ENCODE peak calls at places on chromosomes 7 and 10, in ten cellular contexts. A, E, Q, W, G, J, D, L, U and S are unnamed samples. For H3K27me3, the result is how much of the 10 kb centered on the place peaks cover.

GRCh38 chr10:101047961-101048892 is 13.6 kb upstream of the KAZALD1 start:
- DNase-seq in L (no peak), U (no peak), G (peak), E (no peak), D (no peak), J (no peak), A (no peak), Q (no peak), W (no peak), S (no peak)

GRCh38 chr7:31702354-31702753 is 15.3 kb downstream of the PPP1R17 start:
- DNase-seq in L (no peak), D (no peak), U (no peak), W (no peak), A (no peak), Q (no peak), E (no peak), G (no peak), J (no peak), S (no peak)

GRCh38 chr7:159191236-159191635 is 46.6 kb upstream of the VIPR2 start:
- DNase-seq in D (no peak), A (no peak), L (no peak), Q (no peak), E (no peak), J (no peak), U (no peak), G (no peak), W (no peak), S (no peak)

GRCh38 chr10:123583639-123584418 is 82.3 kb upstream of the GPR26 start:
- DNase-seq in J (peak), G (peak), Q (no peak), W (peak), U (no peak), L (no peak), D (peak), A (peak), E (peak), S (peak)

GRCh38 chr7:33981221-33981620 is 75.9 kb downstream of the BMPER start:
- DNase-seq in W (no peak), E (no peak), L (no peak), D (no peak), G (no peak), A (no peak), J (no peak), U (no peak), Q (no peak), S (no peak)

GRCh38 chr7:130888017-130888371 is 154.0 kb upstream of the KLF14 start:
- DNase-seq in L (no peak), U (no peak), G (no peak), A (no peak), D (no peak), Q (no peak), E (no peak), W (no peak), J (no peak), S (no peak)

GRCh38 chr7:115911466-115911865 is 119.1 kb downstream of the TFEC start:
- DNase-seq in A (no peak), J (no peak), G (no peak), Q (no peak), E (no peak), U (no peak), L (no peak), W (no peak), D (no peak), S (no peak)

GRCh38 chr10:48522011-48522765 is 82.7 kb downstream of the ARHGAP22 start:
- DNase-seq in G (no peak), U (no peak), W (no peak), D (no peak), J (no peak), E (no peak), Q (no peak), A (no peak), L (no peak), S (no peak)

GRCh38 chr7:50667338-50667737 is 102.1 kb upstream of the DDC start:
- DNase-seq in A (peak), J (no peak), E (no peak), U (no peak), L (no peak), D (no peak), G (no peak), W (peak), Q (no peak), S (no peak)

GRCh38 chr7:158685727-158686126 is 18.9 kb downstream of the NCAPG2 start:
- DNase-seq in J (no peak), E (no peak), D (no peak), U (no peak), Q (no peak), L (no peak), A (no peak), G (no peak), W (no peak), S (no peak)

GRCh38 chr7:117086788-117087187 is 133.5 kb downstream of the ST7 start:
- DNase-seq in U (no peak), G (no peak), Q (no peak), J (no peak), W (no peak), D (no peak), L (no peak), E (no peak), A (no peak), S (no peak)

GRCh38 chr10:11472158-11472753 is 139.2 kb downstream of the USP6NL start:
- DNase-seq in L (no peak), G (peak), E (peak), J (no peak), A (peak), Q (peak), D (peak), W (peak), U (peak), S (no peak)

GRCh38 chr7:28984219-28984618 is 26.1 kb upstream of the TRIL start:
- DNase-seq in Q (no peak), E (no peak), U (no peak), D (no peak), A (no peak), G (no peak), L (no peak), J (no peak), W (peak), S (no peak)

GRCh38 chr7:142432386-142432785 is 174.5 kb upstream of the PRSS58 start:
- DNase-seq in E (no peak), A (no peak), L (no peak), Q (no peak), G (no peak), U (no peak), D (no peak), J (no peak), W (no peak), S (no peak)

GRCh38 chr7:137838706-137839315 is 8.0 kb downstream of the DGKI start:
- DNase-seq in J (no peak), U (no peak), E (no peak), G (no peak), L (no peak), Q (no peak), A (no peak), W (no peak), D (no peak), S (no peak)

GRCh38 chr7:20199015-20199737 is 18.0 kb downstream of the MACC1 start:
- DNase-seq in A (peak), J (peak), D (peak), G (peak), Q (peak), E (no peak), U (peak), W (peak), L (peak), S (peak)

GRCh38 chr7:4108951-4109350 is 573.1 kb upstream of the FOXK1 start:
- DNase-seq in U (no peak), L (no peak), Q (no peak), W (no peak), J (no peak), G (no peak), D (no peak), A (no peak), E (no peak), S (no peak)

GRCh38 chr10:62584216-62584615 is 210.0 kb downstream of the ZNF365 start:
- DNase-seq in A (no peak), D (no peak), U (no peak), J (no peak), L (peak), W (no peak), E (no peak), Q (peak), G (no peak), S (no peak)

GRCh38 chr10:89392974-89393373 is 551 bp downstream of the IFIT1 start:
- DNase-seq in L (peak), D (no peak), A (peak), Q (peak), U (peak), W (no peak), G (peak), J (no peak), E (no peak), S (no peak)

GRCh38 chr7:50782376-50783208 is at the start of gene GRB10:
- DNase-seq in Q (no peak), J (peak), L (no peak), U (no peak), E (peak), G (no peak), W (no peak), A (peak), D (peak), S (no peak)

GRCh38 chr10:30398788-30399187 is 35.2 kb upstream of the MAP3K8 start:
- DNase-seq in G (no peak), D (no peak), U (no peak), Q (no peak), E (no peak), W (no peak), L (no peak), A (no peak), J (no peak), S (no peak)

GRCh38 chr10:79195091-79195923 is 126.5 kb downstream of the ZMIZ1 start:
- DNase-seq in D (peak), W (peak), A (peak), U (peak), G (peak), Q (peak), J (peak), L (no peak), E (peak), S (peak)

GRCh38 chr7:13540429-13540828 is 449.0 kb downstream of the ETV1 start:
- DNase-seq in J (no peak), U (no peak), L (no peak), W (no peak), Q (peak), G (no peak), E (no peak), A (no peak), D (peak), S (no peak)
- TF ChIP-seq CTCF in J (no peak), U (no peak), L (no peak), W (no peak), Q (no peak), G (no peak), E (no peak), A (no peak), D (no peak), S (no peak)

GRCh38 chr7:76282344-76283253 is 19.9 kb upstream of the HSPB1 start:
- DNase-seq in L (no peak), A (peak), E (peak), U (no peak), D (no peak), Q (no peak), W (no peak), G (no peak), J (no peak), S (no peak)
- H3K4me3 ChIP-seq in L (peak), A (peak), E (no peak), U (no peak), D (peak), Q (peak), W (peak), G (peak), J (peak), S (no peak)

GRCh38 chr10:44356139-44357115 is 28.5 kb downstream of the CXCL12 start:
- DNase-seq in A (no peak), U (no peak), W (no peak), G (no peak), E (no peak), D (no peak), Q (no peak), J (no peak), L (no peak), S (no peak)

GRCh38 chr10:44353128-44353390 is 31.8 kb downstream of the CXCL12 start:
- DNase-seq in W (no peak), Q (no peak), E (no peak), J (peak), G (no peak), L (no peak), D (no peak), U (no peak), A (peak), S (no peak)

GRCh38 chr10:44357141-44357540 is 27.8 kb downstream of the CXCL12 start:
- DNase-seq in J (no peak), L (no peak), D (no peak), U (no peak), W (no peak), G (no peak), Q (no peak), A (no peak), E (no peak), S (no peak)

GRCh38 chr10:44353721-44354120 is 31.2 kb downstream of the CXCL12 start:
- DNase-seq in U (no peak), W (no peak), E (no peak), L (no peak), G (no peak), Q (no peak), A (no peak), D (no peak), J (peak), S (no peak)

DNA sequence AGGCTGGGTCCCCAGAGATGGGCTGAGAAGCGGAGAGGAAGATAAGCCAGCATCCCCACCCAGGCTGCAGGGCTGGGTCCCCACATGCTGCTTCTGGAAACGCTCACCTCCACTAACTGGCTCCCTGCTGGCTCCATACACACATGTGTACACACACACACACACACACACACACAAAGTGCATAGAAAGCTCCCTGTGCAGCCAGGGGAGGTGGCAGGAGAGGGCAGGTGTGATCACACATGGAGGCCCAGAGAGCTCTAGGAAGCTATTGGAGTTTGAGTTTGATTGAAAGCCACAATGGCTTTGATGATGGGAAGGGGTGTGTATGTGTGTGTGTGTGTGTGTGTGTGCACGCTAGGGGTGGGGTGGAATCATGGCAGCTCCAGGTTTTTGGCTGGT is 29.3 kb downstream of the CXCL12 start:
- DNase-seq in J (peak), E (no peak), Q (no peak), L (no peak), W (no peak), U (no peak), D (no peak), A (no peak), G (no peak), S (no peak)
- H3K27me3 ChIP-seq in J (under half), E (under half), Q (under half), L (under half), W (under half), U (under half), D (half or more), A (under half), G (under half), S (under half)

GRCh38 chr7:78020874-78021249 is 222.3 kb downstream of the PHTF2 start:
- DNase-seq in J (no peak), Q (no peak), G (no peak), U (no peak), L (no peak), E (no peak), W (no peak), A (no peak), D (no peak), S (no peak)

GRCh38 chr7:78019457-78020130 is 221.0 kb downstream of the PHTF2 start:
- DNase-seq in G (peak), J (peak), D (peak), E (peak), W (peak), L (no peak), Q (peak), A (peak), U (peak), S (peak)

GRCh38 chr7:78017621-78018100 is 219.1 kb downstream of the PHTF2 start:
- DNase-seq in A (no peak), W (no peak), D (no peak), Q (no peak), U (no peak), L (no peak), G (no peak), J (no peak), E (no peak), S (no peak)

GRCh38 chr7:78020131-78020873 is 221.7 kb downstream of the PHTF2 start:
- DNase-seq in G (peak), A (peak), W (peak), U (peak), E (peak), Q (peak), D (peak), J (peak), L (no peak), S (peak)

GRCh38 chr7:78018541-78019456 is 220.2 kb downstream of the PHTF2 start:
- DNase-seq in A (peak), G (peak), D (peak), E (peak), W (no peak), J (peak), L (no peak), U (no peak), Q (no peak), S (peak)
- TF ChIP-seq CTCF in A (no peak), G (peak), D (no peak), E (no peak), W (no peak), J (peak), L (peak), U (no peak), Q (peak), S (no peak)

GRCh38 chr10:132838346-132838970 is 52.5 kb upstream of the NKX6-2 start:
- DNase-seq in U (no peak), J (peak), E (no peak), A (no peak), W (no peak), D (no peak), Q (no peak), L (no peak), G (no peak), S (no peak)
- H3K4me3 ChIP-seq in U (no peak), J (no peak), E (no peak), A (no peak), W (no peak), D (no peak), Q (no peak), L (no peak), G (no peak), S (no peak)

DNA sequence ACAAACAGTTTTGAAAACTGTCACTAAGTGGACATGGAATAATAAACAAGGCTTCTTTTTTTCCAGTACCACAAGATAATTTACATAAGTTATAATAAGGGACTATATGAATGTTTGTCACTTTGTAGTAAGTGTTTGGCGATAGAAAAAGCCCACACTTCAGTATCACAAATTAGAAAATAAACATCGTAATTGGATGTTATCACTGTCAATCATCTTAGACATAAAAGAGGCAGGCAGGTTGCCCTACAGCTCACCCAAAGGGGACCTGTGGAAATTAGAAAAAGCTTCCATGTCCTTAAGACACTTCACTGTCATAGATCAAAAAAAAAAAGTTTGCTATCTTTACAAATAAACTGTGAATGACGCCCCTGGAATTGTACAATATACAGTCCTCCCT is 3.6 kb upstream of the NOC3L start:
- DNase-seq in D (no peak), U (no peak), L (no peak), W (no peak), J (no peak), Q (no peak), E (no peak), G (no peak), A (no peak), S (no peak)
- H3K27me3 ChIP-seq in D (under half), U (under half), L (under half), W (under half), J (under half), Q (under half), E (under half), G (under half), A (under half), S (under half)

GRCh38 chr7:93861325-93861949 is 29.1 kb downstream of the TFPI2 start:
- DNase-seq in A (no peak), L (no peak), J (no peak), D (peak), W (no peak), E (no peak), G (no peak), Q (no peak), U (no peak), S (no peak)
- TF ChIP-seq CTCF in A (no peak), L (no peak), J (no peak), D (peak), W (no peak), E (peak), G (no peak), Q (peak), U (no peak), S (no peak)

GRCh38 chr10:131682271-131682962 is 218.4 kb upstream of the PPP2R2D start:
- DNase-seq in G (no peak), W (no peak), E (no peak), J (no peak), L (no peak), D (no peak), U (no peak), Q (no peak), A (no peak), S (no peak)
- H3K4me3 ChIP-seq in G (no peak), W (no peak), E (no peak), J (no peak), L (no peak), D (no peak), U (no peak), Q (no peak), A (no peak), S (no peak)

GRCh38 chr10:110156046-110156445 is 51.4 kb upstream of the MXI1 start:
- DNase-seq in A (no peak), L (no peak), U (no peak), G (no peak), E (no peak), D (no peak), W (no peak), Q (no peak), J (no peak), S (no peak)
- H3K27me3 ChIP-seq in A (under half), L (under half), U (under half), G (under half), E (under half), D (under half), W (under half), Q (under half), J (under half), S (under half)

GRCh38 chr10:84172435-84173356 is 905 bp upstream of the GPR15LG start:
- DNase-seq in D (no peak), E (no peak), Q (no peak), U (no peak), J (no peak), W (no peak), A (no peak), L (no peak), G (peak), S (peak)
- TF ChIP-seq CTCF in D (no peak), E (no peak), Q (no peak), U (no peak), J (no peak), W (no peak), A (no peak), L (no peak), G (no peak), S (no peak)